ENCODE peak calls at places on chromosomes 11 and 22, in four cellular contexts. G, V, A and Q are unnamed samples.

GRCh38 chr11:45161252-45162063 is 15.0 kb downstream of the PRDM11 start:
- DNase-seq in G (no peak), V (no peak), A (no peak), Q (no peak)

GRCh38 chr11:100739636-100740035 is 52.5 kb downstream of the ARHGAP42 start:
- DNase-seq in G (no peak), V (peak), A (no peak), Q (peak)

GRCh38 chr22:44505796-44506354 is 7.8 kb upstream of the RTL6 start:
- DNase-seq in G (no peak), V (no peak), A (no peak), Q (no peak)

GRCh38 chr22:39462443-39463147 is 5.8 kb downstream of the MGAT3 start:
- DNase-seq in G (no peak), V (no peak), A (no peak), Q (peak)

GRCh38 chr11:65903068-65903481 is 2.9 kb upstream of the FOSL1 start:
- DNase-seq in G (no peak), V (peak), A (no peak), Q (peak)

GRCh38 chr22:30562391-30562790 is 12.1 kb downstream of the GAL3ST1 start:
- DNase-seq in G (no peak), V (peak), A (no peak), Q (no peak)

GRCh38 chr11:107018274-107018901 is at the start of gene GUCY1A2:
- DNase-seq in G (peak), V (no peak), A (no peak), Q (no peak)

GRCh38 chr22:48874956-48875355 is 952.7 kb downstream of the BRD1 start:
- DNase-seq in G (no peak), V (no peak), A (no peak), Q (no peak)

GRCh38 chr11:19291064-19291463 is 50.3 kb upstream of the E2F8 start:
- DNase-seq in G (no peak), V (no peak), A (no peak), Q (no peak)

GRCh38 chr11:134691985-134692384 is 279.9 kb upstream of the B3GAT1 start:
- DNase-seq in G (no peak), V (no peak), A (no peak), Q (no peak)